ENCODE peak calls at places on chromosomes 16 and 17, in eight cellular contexts. Z is progenitor cell of endocrine pancreas; A is NCI-H1436; I is BJ; N is nephron progenitor cell; E is non-pigmented ciliary epithelial cell; Y is effector memory CD8-positive, alpha-beta T cell; S is activated CD4-positive, CD25-positive, alpha-beta regulatory T cell. J is an unnamed sample.

GRCh38 chr17:27559996-27560481 is 70.9 kb upstream of the LGALS9 start:
- DNase-seq in Z (no peak), A (no peak), I (no peak), N (no peak), E (no peak), Y (no peak), S (no peak), J (peak)

GRCh38 chr16:83530293-83530692 is 277.5 kb upstream of the HSBP1 start:
- DNase-seq in Z (no peak), A (no peak), I (peak), N (no peak), E (no peak), Y (no peak), S (no peak), J (no peak)

GRCh38 chr16:13056607-13057006 is 155.2 kb downstream of the SHISA9 start:
- DNase-seq in Z (no peak), A (no peak), I (no peak), N (no peak), E (no peak), Y (no peak), S (no peak), J (no peak)

GRCh38 chr17:382644-383533 is 30.3 kb upstream of the RPH3AL start:
- DNase-seq in Z (no peak), A (no peak), I (no peak), N (peak), E (peak), Y (no peak), S (no peak), J (peak)

GRCh38 chr17:38591759-38592241 is 14.0 kb downstream of the SRCIN1 start:
- DNase-seq in Z (no peak), A (no peak), I (no peak), N (no peak), E (no peak), Y (no peak), S (no peak), J (no peak)

GRCh38 chr16:13402601-13403000 is 501.2 kb downstream of the SHISA9 start:
- DNase-seq in Z (no peak), A (no peak), I (no peak), N (no peak), E (no peak), Y (no peak), S (no peak), J (no peak)

GRCh38 chr17:6306820-6307219 is 128.1 kb downstream of the AIPL1 start:
- DNase-seq in Z (no peak), A (no peak), I (no peak), N (no peak), E (no peak), Y (no peak), S (no peak), J (no peak)

GRCh38 chr17:46935658-46936266 is 12.8 kb downstream of the GOSR2 start:
- DNase-seq in Z (no peak), A (no peak), I (no peak), N (no peak), E (no peak), Y (no peak), S (no peak), J (no peak)

GRCh38 chr17:50047488-50048126 is 8.3 kb upstream of the ITGA3 start:
- DNase-seq in Z (no peak), A (no peak), I (no peak), N (no peak), E (no peak), Y (no peak), S (no peak), J (no peak)

GRCh38 chr16:86578499-86579267 is at the start of gene FOXL1:
- DNase-seq in Z (no peak), A (no peak), I (no peak), N (peak), E (no peak), Y (no peak), S (no peak), J (no peak)

GRCh38 chr17:58710948-58711552 is 18.6 kb downstream of the RAD51C start:
- DNase-seq in Z (no peak), A (peak), I (no peak), N (peak), E (no peak), Y (peak), S (peak), J (peak)

GRCh38 chr16:54174201-54174600 is 112.4 kb downstream of the IRX3 start:
- DNase-seq in Z (no peak), A (no peak), I (no peak), N (peak), E (no peak), Y (no peak), S (no peak), J (no peak)

GRCh38 chr16:68257906-68258800 is 6.2 kb upstream of the SLC7A6 start:
- DNase-seq in Z (no peak), A (no peak), I (no peak), N (peak), E (no peak), Y (no peak), S (no peak), J (no peak)

GRCh38 chr16:24165273-24165672 is 90.9 kb upstream of the CACNG3 start:
- DNase-seq in Z (no peak), A (no peak), I (no peak), N (no peak), E (no peak), Y (no peak), S (no peak), J (no peak)

GRCh38 chr16:53893731-53894435 is 189.9 kb downstream of the FTO start:
- DNase-seq in Z (no peak), A (no peak), I (peak), N (no peak), E (peak), Y (no peak), S (no peak), J (peak)

GRCh38 chr16:75580-76501 is 2.2 kb upstream of the MPG start:
- DNase-seq in Z (no peak), A (no peak), I (no peak), N (peak), E (no peak), Y (no peak), S (no peak), J (no peak)

GRCh38 chr17:29778936-29779811 is 150.9 kb downstream of the SSH2 start:
- DNase-seq in Z (peak), A (peak), I (no peak), N (peak), E (no peak), Y (peak), S (peak), J (peak)

GRCh38 chr16:67430504-67431076 is 331 bp upstream of the HSD11B2 start:
- DNase-seq in Z (peak), A (no peak), I (no peak), N (peak), E (no peak), Y (peak), S (no peak), J (peak)

GRCh38 chr17:38981640-38982039 is 14.4 kb upstream of the FBXO47 start:
- DNase-seq in Z (no peak), A (no peak), I (no peak), N (no peak), E (no peak), Y (no peak), S (no peak), J (no peak)